ENCODE peak calls at places on chromosomes 4 and X, in ten cellular contexts. One of them, this sample, is unnamed.

GRCh38 chr4:1246901-1247810 is 1.8 kb downstream of the CTBP1 start:
- DNase-seq in NB4: peak
- DNase-seq in neural progenitor cell: peak
- DNase-seq in fibroblast of villous mesenchyme: peak
- DNase-seq in H1: peak
- DNase-seq in A549: no peak
- DNase-seq in CD4-positive, alpha-beta T cell: no peak
- DNase-seq in pancreas: peak
- DNase-seq in psoas muscle: peak
- DNase-seq in nephron progenitor cell: peak
- DNase-seq in this sample: peak

GRCh38 chrX:156002517-156002916 is 5.0 kb downstream of the IL9R start:
- DNase-seq in neural progenitor cell: no peak
- DNase-seq in NB4: peak
- DNase-seq in pancreas: no peak
- DNase-seq in H1: no peak
- DNase-seq in nephron progenitor cell: no peak
- DNase-seq in CD4-positive, alpha-beta T cell: no peak
- DNase-seq in A549: no peak
- DNase-seq in fibroblast of villous mesenchyme: no peak
- DNase-seq in psoas muscle: no peak
- DNase-seq in this sample: no peak

GRCh38 chr4:174230680-174231079 is 52.8 kb downstream of the FBXO8 start:
- DNase-seq in H1: no peak
- DNase-seq in A549: no peak
- DNase-seq in pancreas: no peak
- DNase-seq in nephron progenitor cell: no peak
- DNase-seq in NB4: no peak
- DNase-seq in neural progenitor cell: no peak
- DNase-seq in fibroblast of villous mesenchyme: no peak
- DNase-seq in CD4-positive, alpha-beta T cell: no peak
- DNase-seq in psoas muscle: no peak
- DNase-seq in this sample: no peak

GRCh38 chrX:107167163-107167921 is 38.9 kb downstream of the NUP62CL start:
- DNase-seq in psoas muscle: no peak
- DNase-seq in H1: no peak
- DNase-seq in nephron progenitor cell: no peak
- DNase-seq in neural progenitor cell: no peak
- DNase-seq in A549: no peak
- DNase-seq in pancreas: no peak
- DNase-seq in fibroblast of villous mesenchyme: no peak
- DNase-seq in NB4: no peak
- DNase-seq in CD4-positive, alpha-beta T cell: no peak
- DNase-seq in this sample: no peak

GRCh38 chr4:150540959-150541360 is 41.0 kb upstream of the MAB21L2 start:
- DNase-seq in fibroblast of villous mesenchyme: no peak
- DNase-seq in pancreas: no peak
- DNase-seq in nephron progenitor cell: no peak
- DNase-seq in H1: no peak
- DNase-seq in A549: no peak
- DNase-seq in psoas muscle: no peak
- DNase-seq in CD4-positive, alpha-beta T cell: no peak
- DNase-seq in neural progenitor cell: peak
- DNase-seq in NB4: no peak
- DNase-seq in this sample: no peak

GRCh38 chr4:6641164-6641970 is 882 bp downstream of the MRFAP1 start:
- DNase-seq in CD4-positive, alpha-beta T cell: peak
- DNase-seq in A549: no peak
- DNase-seq in NB4: peak
- DNase-seq in pancreas: peak
- DNase-seq in psoas muscle: peak
- DNase-seq in nephron progenitor cell: peak
- DNase-seq in neural progenitor cell: peak
- DNase-seq in fibroblast of villous mesenchyme: peak
- DNase-seq in H1: no peak
- DNase-seq in this sample: no peak

GRCh38 chrX:48514126-48514806 is 5.5 kb downstream of the PORCN start:
- DNase-seq in psoas muscle: no peak
- DNase-seq in pancreas: no peak
- DNase-seq in neural progenitor cell: no peak
- DNase-seq in nephron progenitor cell: no peak
- DNase-seq in H1: no peak
- DNase-seq in CD4-positive, alpha-beta T cell: no peak
- DNase-seq in NB4: no peak
- DNase-seq in A549: no peak
- DNase-seq in fibroblast of villous mesenchyme: no peak
- DNase-seq in this sample: no peak

GRCh38 chr4:143347495-143347894 is 10.8 kb downstream of the GAB1 start:
- DNase-seq in H1: no peak
- DNase-seq in pancreas: no peak
- DNase-seq in CD4-positive, alpha-beta T cell: no peak
- DNase-seq in A549: no peak
- DNase-seq in nephron progenitor cell: no peak
- DNase-seq in neural progenitor cell: no peak
- DNase-seq in NB4: no peak
- DNase-seq in fibroblast of villous mesenchyme: no peak
- DNase-seq in psoas muscle: no peak
- DNase-seq in this sample: no peak

GRCh38 chrX:25858273-25858880 is 279.8 kb upstream of the MAGEB18 start:
- DNase-seq in H1: no peak
- DNase-seq in fibroblast of villous mesenchyme: peak
- DNase-seq in nephron progenitor cell: no peak
- DNase-seq in neural progenitor cell: no peak
- DNase-seq in psoas muscle: no peak
- DNase-seq in CD4-positive, alpha-beta T cell: no peak
- DNase-seq in NB4: no peak
- DNase-seq in A549: no peak
- DNase-seq in pancreas: no peak
- DNase-seq in this sample: no peak

GRCh38 chrX:43106009-43106408 is 328.0 kb upstream of the PPP1R2C start:
- DNase-seq in nephron progenitor cell: no peak
- DNase-seq in A549: no peak
- DNase-seq in NB4: no peak
- DNase-seq in fibroblast of villous mesenchyme: no peak
- DNase-seq in neural progenitor cell: no peak
- DNase-seq in pancreas: no peak
- DNase-seq in CD4-positive, alpha-beta T cell: no peak
- DNase-seq in H1: no peak
- DNase-seq in psoas muscle: no peak
- DNase-seq in this sample: no peak

GRCh38 chr4:44016582-44017421 is 431.8 kb downstream of the KCTD8 start:
- DNase-seq in neural progenitor cell: peak
- DNase-seq in NB4: peak
- DNase-seq in A549: peak
- DNase-seq in psoas muscle: no peak
- DNase-seq in fibroblast of villous mesenchyme: peak
- DNase-seq in H1: no peak
- DNase-seq in pancreas: no peak
- DNase-seq in nephron progenitor cell: no peak
- DNase-seq in CD4-positive, alpha-beta T cell: no peak
- DNase-seq in this sample: no peak

GRCh38 chr4:168993724-168994510 is 16.1 kb downstream of the CBR4 start:
- DNase-seq in pancreas: no peak
- DNase-seq in fibroblast of villous mesenchyme: peak
- DNase-seq in neural progenitor cell: no peak
- DNase-seq in NB4: peak
- DNase-seq in CD4-positive, alpha-beta T cell: no peak
- DNase-seq in nephron progenitor cell: no peak
- DNase-seq in H1: no peak
- DNase-seq in psoas muscle: no peak
- DNase-seq in A549: no peak
- DNase-seq in this sample: no peak

GRCh38 chrX:39152106-39152649 is 350.9 kb downstream of the MID1IP1 start:
- DNase-seq in neural progenitor cell: peak
- DNase-seq in fibroblast of villous mesenchyme: no peak
- DNase-seq in H1: peak
- DNase-seq in nephron progenitor cell: peak
- DNase-seq in NB4: peak
- DNase-seq in CD4-positive, alpha-beta T cell: peak
- DNase-seq in pancreas: peak
- DNase-seq in A549: peak
- DNase-seq in psoas muscle: peak
- DNase-seq in this sample: peak

GRCh38 chrX:53047228-53047627 is 1.4 kb upstream of the GPR173 start:
- DNase-seq in A549: no peak
- DNase-seq in neural progenitor cell: no peak
- DNase-seq in pancreas: no peak
- DNase-seq in psoas muscle: no peak
- DNase-seq in fibroblast of villous mesenchyme: no peak
- DNase-seq in H1: no peak
- DNase-seq in NB4: peak
- DNase-seq in nephron progenitor cell: no peak
- DNase-seq in CD4-positive, alpha-beta T cell: no peak
- DNase-seq in this sample: no peak

GRCh38 chrX:136207546-136207945 is 43.7 kb downstream of the MAP7D3 start:
- DNase-seq in A549: no peak
- DNase-seq in pancreas: no peak
- DNase-seq in H1: no peak
- DNase-seq in fibroblast of villous mesenchyme: no peak
- DNase-seq in NB4: no peak
- DNase-seq in neural progenitor cell: no peak
- DNase-seq in nephron progenitor cell: no peak
- DNase-seq in CD4-positive, alpha-beta T cell: no peak
- DNase-seq in psoas muscle: no peak
- DNase-seq in this sample: no peak

GRCh38 chrX:3143043-3143799 is 102.0 kb downstream of the ARSF start:
- DNase-seq in A549: peak
- DNase-seq in psoas muscle: no peak
- DNase-seq in NB4: peak
- DNase-seq in CD4-positive, alpha-beta T cell: no peak
- DNase-seq in fibroblast of villous mesenchyme: no peak
- DNase-seq in pancreas: no peak
- DNase-seq in neural progenitor cell: no peak
- DNase-seq in nephron progenitor cell: no peak
- DNase-seq in H1: no peak
- DNase-seq in this sample: no peak

GRCh38 chr4:171117457-171117856 is 695.7 kb upstream of the GALNTL6 start:
- DNase-seq in H1: no peak
- DNase-seq in NB4: no peak
- DNase-seq in psoas muscle: no peak
- DNase-seq in A549: no peak
- DNase-seq in nephron progenitor cell: no peak
- DNase-seq in neural progenitor cell: no peak
- DNase-seq in CD4-positive, alpha-beta T cell: no peak
- DNase-seq in pancreas: no peak
- DNase-seq in fibroblast of villous mesenchyme: peak
- DNase-seq in this sample: no peak

GRCh38 chr4:27515140-27515539 is 654.5 kb downstream of the STIM2 start:
- DNase-seq in psoas muscle: no peak
- DNase-seq in neural progenitor cell: no peak
- DNase-seq in NB4: no peak
- DNase-seq in H1: no peak
- DNase-seq in CD4-positive, alpha-beta T cell: no peak
- DNase-seq in pancreas: no peak
- DNase-seq in fibroblast of villous mesenchyme: no peak
- DNase-seq in nephron progenitor cell: no peak
- DNase-seq in A549: no peak
- DNase-seq in this sample: no peak

GRCh38 chr4:101835121-101835904 is 44.8 kb downstream of the BANK1 start:
- DNase-seq in neural progenitor cell: no peak
- DNase-seq in pancreas: no peak
- DNase-seq in H1: no peak
- DNase-seq in A549: peak
- DNase-seq in fibroblast of villous mesenchyme: peak
- DNase-seq in CD4-positive, alpha-beta T cell: no peak
- DNase-seq in nephron progenitor cell: no peak
- DNase-seq in NB4: peak
- DNase-seq in psoas muscle: no peak
- DNase-seq in this sample: no peak

GRCh38 chrX:41824551-41824950 is 98.8 kb downstream of the CASK start:
- DNase-seq in CD4-positive, alpha-beta T cell: no peak
- DNase-seq in fibroblast of villous mesenchyme: peak
- DNase-seq in neural progenitor cell: no peak
- DNase-seq in nephron progenitor cell: no peak
- DNase-seq in psoas muscle: no peak
- DNase-seq in NB4: no peak
- DNase-seq in A549: peak
- DNase-seq in H1: no peak
- DNase-seq in pancreas: no peak
- DNase-seq in this sample: no peak
- TF ChIP-seq CTCF in CD4-positive, alpha-beta T cell: no peak
- TF ChIP-seq CTCF in fibroblast of villous mesenchyme: no peak
- TF ChIP-seq CTCF in neural progenitor cell: no peak
- TF ChIP-seq CTCF in nephron progenitor cell: no peak
- TF ChIP-seq CTCF in psoas muscle: no peak
- TF ChIP-seq CTCF in NB4: no peak
- TF ChIP-seq CTCF in A549: no peak
- TF ChIP-seq CTCF in H1: no peak
- TF ChIP-seq CTCF in pancreas: no peak
- TF ChIP-seq CTCF in this sample: no peak

GRCh38 chr4:185867770-185868169 is 55.8 kb upstream of the SORBS2 start:
- DNase-seq in H1: no peak
- DNase-seq in CD4-positive, alpha-beta T cell: no peak
- DNase-seq in pancreas: no peak
- DNase-seq in nephron progenitor cell: no peak
- DNase-seq in psoas muscle: no peak
- DNase-seq in NB4: no peak
- DNase-seq in fibroblast of villous mesenchyme: no peak
- DNase-seq in neural progenitor cell: no peak
- DNase-seq in A549: no peak
- DNase-seq in this sample: no peak
- TF ChIP-seq CTCF in H1: peak
- TF ChIP-seq CTCF in CD4-positive, alpha-beta T cell: no peak
- TF ChIP-seq CTCF in pancreas: no peak
- TF ChIP-seq CTCF in nephron progenitor cell: no peak
- TF ChIP-seq CTCF in psoas muscle: no peak
- TF ChIP-seq CTCF in NB4: no peak
- TF ChIP-seq CTCF in fibroblast of villous mesenchyme: no peak
- TF ChIP-seq CTCF in neural progenitor cell: no peak
- TF ChIP-seq CTCF in A549: no peak
- TF ChIP-seq CTCF in this sample: no peak

DNA sequence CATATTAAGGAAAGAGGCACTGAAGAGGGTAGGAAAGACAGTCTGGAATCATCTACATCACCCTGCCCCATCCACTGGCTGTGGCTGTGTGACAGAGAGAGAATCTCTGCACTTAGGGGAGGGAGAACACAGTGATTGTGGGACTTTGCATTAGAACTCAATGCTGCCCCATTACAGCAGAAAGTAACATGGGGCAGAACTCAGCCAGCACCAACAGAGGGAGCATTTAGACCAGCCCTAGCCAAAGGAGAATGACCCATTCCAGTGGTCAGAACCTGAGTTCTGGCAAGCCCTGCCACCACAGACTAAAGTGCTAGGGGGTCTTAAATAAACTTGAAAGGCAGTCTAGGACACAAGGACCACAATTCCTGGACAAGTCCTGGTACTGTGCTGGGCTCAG is 37.9 kb downstream of the ZNF330 start:
- DNase-seq in neural progenitor cell: no peak
- DNase-seq in fibroblast of villous mesenchyme: no peak
- DNase-seq in psoas muscle: no peak
- DNase-seq in NB4: no peak
- DNase-seq in CD4-positive, alpha-beta T cell: no peak
- DNase-seq in A549: no peak
- DNase-seq in H1: no peak
- DNase-seq in pancreas: no peak
- DNase-seq in nephron progenitor cell: no peak
- DNase-seq in this sample: no peak
- TF ChIP-seq CTCF in neural progenitor cell: no peak
- TF ChIP-seq CTCF in fibroblast of villous mesenchyme: peak
- TF ChIP-seq CTCF in psoas muscle: no peak
- TF ChIP-seq CTCF in NB4: no peak
- TF ChIP-seq CTCF in CD4-positive, alpha-beta T cell: no peak
- TF ChIP-seq CTCF in A549: no peak
- TF ChIP-seq CTCF in H1: no peak
- TF ChIP-seq CTCF in pancreas: no peak
- TF ChIP-seq CTCF in nephron progenitor cell: no peak
- TF ChIP-seq CTCF in this sample: no peak

GRCh38 chr4:151692821-151693504 is 67.8 kb downstream of the GATB start:
- DNase-seq in neural progenitor cell: no peak
- DNase-seq in fibroblast of villous mesenchyme: no peak
- DNase-seq in CD4-positive, alpha-beta T cell: no peak
- DNase-seq in psoas muscle: no peak
- DNase-seq in pancreas: no peak
- DNase-seq in A549: no peak
- DNase-seq in H1: no peak
- DNase-seq in nephron progenitor cell: no peak
- DNase-seq in NB4: no peak
- DNase-seq in this sample: no peak
- TF ChIP-seq CTCF in neural progenitor cell: no peak
- TF ChIP-seq CTCF in fibroblast of villous mesenchyme: no peak
- TF ChIP-seq CTCF in CD4-positive, alpha-beta T cell: no peak
- TF ChIP-seq CTCF in psoas muscle: no peak
- TF ChIP-seq CTCF in pancreas: no peak
- TF ChIP-seq CTCF in A549: no peak
- TF ChIP-seq CTCF in H1: no peak
- TF ChIP-seq CTCF in nephron progenitor cell: no peak
- TF ChIP-seq CTCF in NB4: no peak
- TF ChIP-seq CTCF in this sample: no peak